ENCODE peak calls at places on chromosomes 5 and 9, in five cellular contexts. W, H, B, G and L are unnamed samples.

GRCh38 chr5:166909040-166909439 is 1382.4 kb upstream of the WWC1 start:
- DNase-seq in W (no peak), H (no peak), B (no peak), G (no peak), L (no peak)

GRCh38 chr9:125444166-125444565 is 182.5 kb downstream of the GAPVD1 start:
- DNase-seq in W (no peak), H (no peak), B (no peak), G (no peak), L (no peak)

GRCh38 chr9:71910602-71911060 is 362 bp downstream of the ABHD17B start:
- DNase-seq in W (no peak), H (peak; percentile 51), B (no peak), G (no peak), L (no peak)

GRCh38 chr9:34451545-34451944 is 6.8 kb downstream of the FAM219A start:
- DNase-seq in W (no peak), H (no peak), B (no peak), G (no peak), L (no peak)

GRCh38 chr5:76290321-76290757 is 112.7 kb upstream of the IQGAP2 start:
- DNase-seq in W (no peak), H (no peak), B (no peak), G (no peak), L (no peak)

GRCh38 chr9:21522348-21522747 is 40.2 kb upstream of the IFNE start:
- DNase-seq in W (no peak), H (no peak), B (no peak), G (no peak), L (no peak)

GRCh38 chr5:116395708-116396203 is 178.9 kb downstream of the SEMA6A start:
- DNase-seq in W (no peak), H (no peak), B (no peak), G (peak; percentile 69), L (no peak)

GRCh38 chr9:127035423-127035822 is 87.0 kb downstream of the ANGPTL2 start:
- DNase-seq in W (no peak), H (no peak), B (no peak), G (no peak), L (peak; percentile 63)

GRCh38 chr9:88567870-88568269 is 32.9 kb downstream of the NXNL2 start:
- DNase-seq in W (no peak), H (no peak), B (no peak), G (no peak), L (no peak)

GRCh38 chr5:154408806-154409205 is 37.0 kb upstream of the SAP30L start:
- DNase-seq in W (no peak), H (no peak), B (no peak), G (no peak), L (no peak)

GRCh38 chr5:127313847-127314473 is 23.4 kb downstream of the MEGF10 start:
- DNase-seq in W (peak; percentile 77), H (peak; percentile 29), B (peak; percentile 38), G (peak; percentile 1), L (peak; percentile 51)

GRCh38 chr5:64292611-64293215 is 127.1 kb downstream of the RNF180 start:
- DNase-seq in W (no peak), H (no peak), B (no peak), G (no peak), L (no peak)

GRCh38 chr5:88830567-88830966 is 52.4 kb downstream of the MEF2C start:
- DNase-seq in W (no peak), H (no peak), B (no peak), G (no peak), L (no peak)

GRCh38 chr9:81190659-81191058 is 498.7 kb downstream of the TLE1 start:
- DNase-seq in W (no peak), H (no peak), B (no peak), G (no peak), L (no peak)

GRCh38 chr5:89147026-89147425 is 264.0 kb upstream of the MEF2C start:
- DNase-seq in W (no peak), H (no peak), B (no peak), G (no peak), L (no peak)

GRCh38 chr5:169521366-169521983 is 62.1 kb upstream of the SPDL1 start:
- DNase-seq in W (no peak), H (no peak), B (no peak), G (no peak), L (no peak)

GRCh38 chr9:36598281-36598680 is 25.6 kb downstream of the MELK start:
- DNase-seq in W (no peak), H (no peak), B (no peak), G (no peak), L (no peak)

GRCh38 chr5:32443541-32444190 is 874 bp downstream of the ZFR start:
- DNase-seq in W (peak; percentile 34), H (peak; percentile 29), B (peak; percentile 28), G (no peak), L (peak; percentile 47)